ENCODE peak calls at places on chromosomes 5 and 9, in nine cellular contexts. One of them, this sample, is unnamed.

GRCh38 chr9:9299134-9299533 is 1313.7 kb downstream of the PTPRD start:
- DNase-seq in NCI-H524: peak
- DNase-seq in lower lobe of right lung: no peak
- DNase-seq in left cardiac atrium: no peak
- DNase-seq in AML-193: no peak
- DNase-seq in SK-N-SH: peak
- DNase-seq in ELR: no peak
- DNase-seq in ACHN: no peak
- DNase-seq in non-pigmented ciliary epithelial cell: no peak
- DNase-seq in this sample: no peak

GRCh38 chr5:157148734-157149615 is 6.3 kb upstream of the MED7 start:
- DNase-seq in NCI-H524: peak
- DNase-seq in lower lobe of right lung: no peak
- DNase-seq in left cardiac atrium: peak
- DNase-seq in AML-193: peak
- DNase-seq in SK-N-SH: peak
- DNase-seq in ELR: peak
- DNase-seq in ACHN: peak
- DNase-seq in non-pigmented ciliary epithelial cell: peak
- DNase-seq in this sample: peak

GRCh38 chr5:115264786-115265185 is 2.1 kb upstream of the PGGT1B start:
- DNase-seq in NCI-H524: no peak
- DNase-seq in lower lobe of right lung: no peak
- DNase-seq in left cardiac atrium: no peak
- DNase-seq in AML-193: no peak
- DNase-seq in SK-N-SH: no peak
- DNase-seq in ELR: no peak
- DNase-seq in ACHN: no peak
- DNase-seq in non-pigmented ciliary epithelial cell: no peak
- DNase-seq in this sample: no peak

GRCh38 chr5:150918613-150919012 is 13.8 kb upstream of the ZNF300 start:
- DNase-seq in NCI-H524: no peak
- DNase-seq in lower lobe of right lung: no peak
- DNase-seq in left cardiac atrium: no peak
- DNase-seq in AML-193: no peak
- DNase-seq in SK-N-SH: peak
- DNase-seq in ELR: peak
- DNase-seq in ACHN: no peak
- DNase-seq in non-pigmented ciliary epithelial cell: peak
- DNase-seq in this sample: no peak

GRCh38 chr5:5326126-5326758 is 96.2 kb upstream of the ICE1 start:
- DNase-seq in NCI-H524: no peak
- DNase-seq in lower lobe of right lung: no peak
- DNase-seq in left cardiac atrium: no peak
- DNase-seq in AML-193: no peak
- DNase-seq in SK-N-SH: no peak
- DNase-seq in ELR: no peak
- DNase-seq in ACHN: no peak
- DNase-seq in non-pigmented ciliary epithelial cell: no peak
- DNase-seq in this sample: no peak

GRCh38 chr5:82319977-82320376 is 41.8 kb upstream of the RPS23 start:
- DNase-seq in NCI-H524: no peak
- DNase-seq in lower lobe of right lung: no peak
- DNase-seq in left cardiac atrium: no peak
- DNase-seq in AML-193: no peak
- DNase-seq in SK-N-SH: no peak
- DNase-seq in ELR: no peak
- DNase-seq in ACHN: no peak
- DNase-seq in non-pigmented ciliary epithelial cell: no peak
- DNase-seq in this sample: no peak

GRCh38 chr9:123923884-123924283 is 6.0 kb downstream of the DENND1A start:
- DNase-seq in NCI-H524: no peak
- DNase-seq in lower lobe of right lung: no peak
- DNase-seq in left cardiac atrium: no peak
- DNase-seq in AML-193: no peak
- DNase-seq in SK-N-SH: no peak
- DNase-seq in ELR: no peak
- DNase-seq in ACHN: no peak
- DNase-seq in non-pigmented ciliary epithelial cell: no peak
- DNase-seq in this sample: no peak

GRCh38 chr5:54876-55569 is 36.9 kb upstream of the PLEKHG4B start:
- DNase-seq in NCI-H524: no peak
- DNase-seq in lower lobe of right lung: no peak
- DNase-seq in left cardiac atrium: no peak
- DNase-seq in AML-193: no peak
- DNase-seq in SK-N-SH: no peak
- DNase-seq in ELR: no peak
- DNase-seq in ACHN: no peak
- DNase-seq in non-pigmented ciliary epithelial cell: no peak
- DNase-seq in this sample: no peak

GRCh38 chr9:128921881-128922763 is 1.3 kb downstream of the PHYHD1 start:
- DNase-seq in NCI-H524: peak
- DNase-seq in lower lobe of right lung: peak
- DNase-seq in left cardiac atrium: peak
- DNase-seq in AML-193: no peak
- DNase-seq in SK-N-SH: no peak
- DNase-seq in ELR: peak
- DNase-seq in ACHN: peak
- DNase-seq in non-pigmented ciliary epithelial cell: no peak
- DNase-seq in this sample: peak

GRCh38 chr9:131799177-131799823 is 59.4 kb upstream of the RAPGEF1 start:
- DNase-seq in NCI-H524: no peak
- DNase-seq in lower lobe of right lung: no peak
- DNase-seq in left cardiac atrium: peak
- DNase-seq in AML-193: peak
- DNase-seq in SK-N-SH: no peak
- DNase-seq in ELR: peak
- DNase-seq in ACHN: peak
- DNase-seq in non-pigmented ciliary epithelial cell: no peak
- DNase-seq in this sample: no peak

GRCh38 chr9:114803459-114803858 is 2.4 kb downstream of the TNFSF15 start:
- DNase-seq in NCI-H524: no peak
- DNase-seq in lower lobe of right lung: no peak
- DNase-seq in left cardiac atrium: no peak
- DNase-seq in AML-193: no peak
- DNase-seq in SK-N-SH: no peak
- DNase-seq in ELR: no peak
- DNase-seq in ACHN: no peak
- DNase-seq in non-pigmented ciliary epithelial cell: no peak
- DNase-seq in this sample: peak

GRCh38 chr9:134592018-134592818 is 49.4 kb upstream of the COL5A1 start:
- DNase-seq in NCI-H524: no peak
- DNase-seq in lower lobe of right lung: no peak
- DNase-seq in left cardiac atrium: peak
- DNase-seq in AML-193: no peak
- DNase-seq in SK-N-SH: no peak
- DNase-seq in ELR: peak
- DNase-seq in ACHN: no peak
- DNase-seq in non-pigmented ciliary epithelial cell: peak
- DNase-seq in this sample: peak

GRCh38 chr5:52682492-52682891 is 105.2 kb upstream of the ITGA1 start:
- DNase-seq in NCI-H524: no peak
- DNase-seq in lower lobe of right lung: no peak
- DNase-seq in left cardiac atrium: no peak
- DNase-seq in AML-193: no peak
- DNase-seq in SK-N-SH: no peak
- DNase-seq in ELR: no peak
- DNase-seq in ACHN: no peak
- DNase-seq in non-pigmented ciliary epithelial cell: no peak
- DNase-seq in this sample: no peak

GRCh38 chr9:103152473-103152872 is 157.3 kb downstream of the CYLC2 start:
- DNase-seq in NCI-H524: peak
- DNase-seq in lower lobe of right lung: no peak
- DNase-seq in left cardiac atrium: no peak
- DNase-seq in AML-193: no peak
- DNase-seq in SK-N-SH: peak
- DNase-seq in ELR: peak
- DNase-seq in ACHN: no peak
- DNase-seq in non-pigmented ciliary epithelial cell: no peak
- DNase-seq in this sample: no peak

GRCh38 chr5:149904293-149904886 is 40.2 kb downstream of the PDE6A start:
- DNase-seq in NCI-H524: peak
- DNase-seq in lower lobe of right lung: no peak
- DNase-seq in left cardiac atrium: no peak
- DNase-seq in AML-193: no peak
- DNase-seq in SK-N-SH: peak
- DNase-seq in ELR: no peak
- DNase-seq in ACHN: no peak
- DNase-seq in non-pigmented ciliary epithelial cell: no peak
- DNase-seq in this sample: no peak

GRCh38 chr5:44085083-44085482 is 304.1 kb downstream of the FGF10 start:
- DNase-seq in NCI-H524: no peak
- DNase-seq in lower lobe of right lung: no peak
- DNase-seq in left cardiac atrium: no peak
- DNase-seq in AML-193: no peak
- DNase-seq in SK-N-SH: no peak
- DNase-seq in ELR: no peak
- DNase-seq in ACHN: no peak
- DNase-seq in non-pigmented ciliary epithelial cell: no peak
- DNase-seq in this sample: no peak

GRCh38 chr9:94160594-94161501 is 76.6 kb downstream of the PTPDC1 start:
- DNase-seq in NCI-H524: no peak
- DNase-seq in lower lobe of right lung: no peak
- DNase-seq in left cardiac atrium: no peak
- DNase-seq in AML-193: peak
- DNase-seq in SK-N-SH: no peak
- DNase-seq in ELR: peak
- DNase-seq in ACHN: no peak
- DNase-seq in non-pigmented ciliary epithelial cell: no peak
- DNase-seq in this sample: no peak

GRCh38 chr5:133610489-133611356 is 1.6 kb downstream of the FSTL4 start:
- DNase-seq in NCI-H524: peak
- DNase-seq in lower lobe of right lung: peak
- DNase-seq in left cardiac atrium: peak
- DNase-seq in AML-193: no peak
- DNase-seq in SK-N-SH: peak
- DNase-seq in ELR: peak
- DNase-seq in ACHN: peak
- DNase-seq in non-pigmented ciliary epithelial cell: no peak
- DNase-seq in this sample: no peak

This sample was measured in right atrium auricular region.